ENCODE peak calls at places on chromosomes 12 and 14, in four cellular contexts. N is HepG2, M is GM12878, G is H1. S is an unnamed sample. For H3K4me1, the result is how much of the 10 kb centered on the place peaks cover.

GRCh38 chr12:106358410-106359241 is 1.1 kb downstream of the POLR3B start:
- DNase-seq in N (peak), M (no peak), G (no peak), S (no peak)

GRCh38 chr14:57266060-57266459 is 2.6 kb downstream of the EXOC5 start:
- DNase-seq in N (no peak), M (no peak), G (no peak), S (no peak)

GRCh38 chr12:130920711-130921381 is 32.9 kb upstream of the ADGRD1 start:
- DNase-seq in N (no peak), M (no peak), G (no peak), S (no peak)

GRCh38 chr14:99534863-99535262 is 53.7 kb downstream of the CCNK start:
- DNase-seq in N (no peak), M (no peak), G (no peak), S (no peak)

GRCh38 chr12:108729612-108730336 is 1.5 kb downstream of the CORO1C start:
- DNase-seq in N (peak), M (no peak), G (no peak), S (no peak)

GRCh38 chr12:102511575-102511974 is 31.2 kb upstream of the IGF1 start:
- DNase-seq in N (no peak), M (no peak), G (no peak), S (no peak)

GRCh38 chr12:51906452-51907082 is 737 bp upstream of the ACVRL1 start:
- DNase-seq in N (no peak), M (no peak), G (no peak), S (no peak)

GRCh38 chr12:131105736-131106356 is 152.1 kb downstream of the ADGRD1 start:
- DNase-seq in N (no peak), M (no peak), G (no peak), S (no peak)

GRCh38 chr12:47751561-47751960 is 7.1 kb downstream of the RAPGEF3 start:
- DNase-seq in N (no peak), M (no peak), G (no peak), S (no peak)

GRCh38 chr12:47753021-47754001 is 5.4 kb downstream of the RAPGEF3 start:
- DNase-seq in N (no peak), M (no peak), G (no peak), S (peak)

GRCh38 chr12:47750916-47751470 is 7.7 kb downstream of the RAPGEF3 start:
- DNase-seq in N (no peak), M (no peak), G (no peak), S (no peak)

GRCh38 chr12:47752121-47752520 is 6.6 kb downstream of the RAPGEF3 start:
- DNase-seq in N (no peak), M (no peak), G (no peak), S (no peak)

GRCh38 chr12:47752552-47752951 is 6.1 kb downstream of the RAPGEF3 start:
- DNase-seq in N (no peak), M (no peak), G (no peak), S (no peak)
- TF ChIP-seq SUZ12 in N (no peak), M (no peak), G (no peak), S (no peak)

GRCh38 chr12:116244474-116245090 is 32.9 kb downstream of the MED13L start:
- DNase-seq in N (no peak), M (no peak), G (no peak), S (no peak)
- H3K4me3 ChIP-seq in N (no peak), M (no peak), G (no peak), S (no peak)

GRCh38 chr12:47808574-47809380 is 10.9 kb downstream of the HDAC7 start:
- DNase-seq in N (no peak), M (no peak), G (no peak), S (no peak)
- H3K4me1 ChIP-seq in N (under half), M (half or more), G (under half), S (under half)

DNA sequence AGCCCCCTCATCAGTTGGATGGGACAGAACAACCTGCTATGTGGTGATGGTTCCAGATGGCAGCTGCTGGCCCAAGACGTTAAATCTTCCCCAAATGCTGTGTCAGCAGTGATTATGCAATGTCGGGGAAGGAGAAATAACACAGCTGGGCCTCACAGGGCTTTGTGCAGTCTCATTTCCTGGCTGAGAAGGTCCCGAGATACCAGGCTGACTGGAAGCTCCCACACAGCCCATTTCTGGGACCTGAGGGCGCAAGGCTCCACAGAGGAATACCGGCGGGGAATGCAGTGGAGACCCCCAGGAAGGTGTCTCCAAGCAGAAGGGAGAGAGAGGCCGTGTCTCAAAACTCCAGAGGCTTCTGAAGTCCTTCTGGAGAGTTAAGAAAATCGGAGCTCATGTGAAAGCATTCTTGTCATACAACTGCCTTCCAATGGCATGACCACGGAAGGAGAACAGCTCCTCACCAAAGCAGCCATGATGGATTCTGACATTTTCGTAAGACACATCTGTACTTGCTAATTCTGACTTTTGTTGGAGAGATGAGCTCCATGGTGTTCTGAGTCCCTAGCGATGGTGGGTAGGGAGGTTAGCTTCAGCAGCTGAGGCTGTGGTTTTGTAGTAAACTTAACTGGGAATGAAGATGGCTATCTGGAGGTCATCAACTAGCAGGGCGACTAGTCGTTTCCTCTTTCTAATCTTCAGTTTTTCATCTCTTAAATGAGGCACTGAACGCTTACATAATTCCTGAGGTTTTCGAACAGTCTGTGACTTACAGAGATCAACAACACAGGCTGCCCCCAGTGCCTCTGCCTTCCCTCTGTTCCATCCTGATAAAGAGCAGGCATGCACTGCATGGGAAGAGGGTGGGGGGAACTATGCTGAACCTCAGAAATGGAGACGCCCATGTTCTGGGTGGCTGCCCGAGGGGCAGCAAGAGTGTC is 28.4 kb upstream of the DICER1 start:
- DNase-seq in N (no peak), M (no peak), G (no peak), S (no peak)
- TF ChIP-seq SUZ12 in N (no peak), M (no peak), G (no peak), S (no peak)

S was measured in NT2/D1.